ENCODE peak calls at places on chromosome 10, in four cellular contexts. One of them, this sample, is unnamed.

GRCh38 chr10:131437556-131438465 is 126.3 kb upstream of the TCERG1L start:
- DNase-seq in BJ: no peak
- DNase-seq in transverse colon: no peak
- DNase-seq in SK-N-SH: peak
- DNase-seq in this sample: no peak

GRCh38 chr10:113060221-113061053 is 110.4 kb downstream of the TCF7L2 start:
- DNase-seq in BJ: no peak
- DNase-seq in transverse colon: peak
- DNase-seq in SK-N-SH: no peak
- DNase-seq in this sample: no peak

GRCh38 chr10:122113161-122113944 is 124.4 kb downstream of the TACC2 start:
- DNase-seq in BJ: no peak
- DNase-seq in transverse colon: peak
- DNase-seq in SK-N-SH: peak
- DNase-seq in this sample: peak

GRCh38 chr10:111646021-111646420 is 537.5 kb downstream of the GPAM start:
- DNase-seq in BJ: no peak
- DNase-seq in transverse colon: no peak
- DNase-seq in SK-N-SH: no peak
- DNase-seq in this sample: no peak

GRCh38 chr10:80204193-80204714 is 1.1 kb downstream of the ANXA11 start:
- DNase-seq in BJ: no peak
- DNase-seq in transverse colon: peak
- DNase-seq in SK-N-SH: no peak
- DNase-seq in this sample: no peak

GRCh38 chr10:118259288-118259906 is 82.7 kb downstream of the FAM204A start:
- DNase-seq in BJ: no peak
- DNase-seq in transverse colon: peak
- DNase-seq in SK-N-SH: peak
- DNase-seq in this sample: peak

GRCh38 chr10:126979311-126979710 is 74.1 kb downstream of the DOCK1 start:
- DNase-seq in BJ: no peak
- DNase-seq in transverse colon: no peak
- DNase-seq in SK-N-SH: no peak
- DNase-seq in this sample: no peak

GRCh38 chr10:34667177-34667576 is 147.9 kb downstream of the PARD3 start:
- DNase-seq in BJ: no peak
- DNase-seq in transverse colon: no peak
- DNase-seq in SK-N-SH: no peak
- DNase-seq in this sample: no peak

GRCh38 chr10:109987413-109987812 is 20.4 kb upstream of the ADD3 start:
- DNase-seq in BJ: no peak
- DNase-seq in transverse colon: no peak
- DNase-seq in SK-N-SH: no peak
- DNase-seq in this sample: no peak

GRCh38 chr10:5547934-5548660 is 23.3 kb downstream of the CALML3 start:
- DNase-seq in BJ: no peak
- DNase-seq in transverse colon: peak
- DNase-seq in SK-N-SH: no peak
- DNase-seq in this sample: no peak

GRCh38 chr10:96643920-96644319 is 57.1 kb upstream of the TM9SF3 start:
- DNase-seq in BJ: no peak
- DNase-seq in transverse colon: no peak
- DNase-seq in SK-N-SH: no peak
- DNase-seq in this sample: no peak

GRCh38 chr10:7686351-7687171 is 16.6 kb upstream of the ITIH2 start:
- DNase-seq in BJ: no peak
- DNase-seq in transverse colon: no peak
- DNase-seq in SK-N-SH: no peak
- DNase-seq in this sample: no peak

GRCh38 chr10:94199565-94199964 is 163.2 kb downstream of the NOC3L start:
- DNase-seq in BJ: no peak
- DNase-seq in transverse colon: no peak
- DNase-seq in SK-N-SH: no peak
- DNase-seq in this sample: no peak

GRCh38 chr10:49759787-49760551 is 2.2 kb downstream of the OGDHL start:
- DNase-seq in BJ: no peak
- DNase-seq in transverse colon: no peak
- DNase-seq in SK-N-SH: peak
- DNase-seq in this sample: no peak

GRCh38 chr10:59870152-59870551 is 36.2 kb downstream of the CCDC6 start:
- DNase-seq in BJ: no peak
- DNase-seq in transverse colon: no peak
- DNase-seq in SK-N-SH: no peak
- DNase-seq in this sample: no peak

GRCh38 chr10:91797077-91797690 is 1.0 kb upstream of the TNKS2 start:
- DNase-seq in BJ: no peak
- DNase-seq in transverse colon: no peak
- DNase-seq in SK-N-SH: no peak
- DNase-seq in this sample: no peak

GRCh38 chr10:13820591-13821377 is 234.0 kb downstream of the PRPF18 start:
- DNase-seq in BJ: no peak
- DNase-seq in transverse colon: no peak
- DNase-seq in SK-N-SH: peak
- DNase-seq in this sample: no peak

GRCh38 chr10:108852211-108852610 is 1071.1 kb downstream of the XPNPEP1 start:
- DNase-seq in BJ: no peak
- DNase-seq in transverse colon: no peak
- DNase-seq in SK-N-SH: no peak
- DNase-seq in this sample: no peak

GRCh38 chr10:23359692-23360380 is 15.2 kb upstream of the C10orf67 start:
- DNase-seq in BJ: no peak
- DNase-seq in transverse colon: no peak
- DNase-seq in SK-N-SH: no peak
- DNase-seq in this sample: no peak

GRCh38 chr10:118980135-118980865 is 49.2 kb upstream of the NANOS1 start:
- DNase-seq in BJ: no peak
- DNase-seq in transverse colon: no peak
- DNase-seq in SK-N-SH: no peak
- DNase-seq in this sample: no peak

GRCh38 chr10:70928140-70928539 is 39.8 kb upstream of the PCBD1 start:
- DNase-seq in BJ: no peak
- DNase-seq in transverse colon: no peak
- DNase-seq in SK-N-SH: no peak
- DNase-seq in this sample: no peak

GRCh38 chr10:33412261-33413092 is 78.0 kb upstream of the NRP1 start:
- DNase-seq in BJ: peak
- DNase-seq in transverse colon: no peak
- DNase-seq in SK-N-SH: no peak
- DNase-seq in this sample: no peak

GRCh38 chr10:5948999-5949759 is 28.2 kb downstream of the IL15RA start:
- DNase-seq in BJ: no peak
- DNase-seq in transverse colon: peak
- DNase-seq in SK-N-SH: peak
- DNase-seq in this sample: peak

GRCh38 chr10:67827811-67828210 is 10.2 kb downstream of the DNAJC12 start:
- DNase-seq in BJ: no peak
- DNase-seq in transverse colon: no peak
- DNase-seq in SK-N-SH: no peak
- DNase-seq in this sample: no peak

GRCh38 chr10:104049497-104050250 is 36.0 kb downstream of the COL17A1 start:
- DNase-seq in BJ: no peak
- DNase-seq in transverse colon: peak
- DNase-seq in SK-N-SH: no peak
- DNase-seq in this sample: no peak

GRCh38 chr10:131795761-131796160 is 105.0 kb upstream of the PPP2R2D start:
- DNase-seq in BJ: no peak
- DNase-seq in transverse colon: no peak
- DNase-seq in SK-N-SH: no peak
- DNase-seq in this sample: no peak

GRCh38 chr10:61172182-61172926 is 228.4 kb upstream of the RHOBTB1 start:
- DNase-seq in BJ: no peak
- DNase-seq in transverse colon: no peak
- DNase-seq in SK-N-SH: no peak
- DNase-seq in this sample: no peak

GRCh38 chr10:87605656-87606308 is 53.9 kb upstream of the PAPSS2 start:
- DNase-seq in BJ: no peak
- DNase-seq in transverse colon: no peak
- DNase-seq in SK-N-SH: no peak
- DNase-seq in this sample: no peak

GRCh38 chr10:14688606-14689005 is 86.1 kb downstream of the FAM107B start:
- DNase-seq in BJ: peak
- DNase-seq in transverse colon: no peak
- DNase-seq in SK-N-SH: peak
- DNase-seq in this sample: peak

GRCh38 chr10:121373411-121373810 is 224.8 kb downstream of the FGFR2 start:
- DNase-seq in BJ: no peak
- DNase-seq in transverse colon: no peak
- DNase-seq in SK-N-SH: no peak
- DNase-seq in this sample: no peak

GRCh38 chr10:132907901-132908620 is 34.3 kb downstream of the CFAP46 start:
- DNase-seq in BJ: no peak
- DNase-seq in transverse colon: no peak
- DNase-seq in SK-N-SH: no peak
- DNase-seq in this sample: no peak

GRCh38 chr10:89091501-89091900 is 100.9 kb downstream of the FAS start:
- DNase-seq in BJ: no peak
- DNase-seq in transverse colon: no peak
- DNase-seq in SK-N-SH: no peak
- DNase-seq in this sample: no peak

GRCh38 chr10:89092981-89093380 is 102.4 kb downstream of the FAS start:
- DNase-seq in BJ: no peak
- DNase-seq in transverse colon: no peak
- DNase-seq in SK-N-SH: no peak
- DNase-seq in this sample: no peak

GRCh38 chr10:89092439-89092838 is 101.8 kb downstream of the FAS start:
- DNase-seq in BJ: no peak
- DNase-seq in transverse colon: no peak
- DNase-seq in SK-N-SH: no peak
- DNase-seq in this sample: no peak

GRCh38 chr10:89100680-89101079 is 106.4 kb downstream of the CH25H start:
- DNase-seq in BJ: no peak
- DNase-seq in transverse colon: no peak
- DNase-seq in SK-N-SH: no peak
- DNase-seq in this sample: no peak

GRCh38 chr10:89095701-89096391 is 105.2 kb downstream of the FAS start:
- DNase-seq in BJ: no peak
- DNase-seq in transverse colon: no peak
- DNase-seq in SK-N-SH: no peak
- DNase-seq in this sample: no peak
- H3K4me3 ChIP-seq in BJ: no peak
- H3K4me3 ChIP-seq in transverse colon: no peak
- H3K4me3 ChIP-seq in SK-N-SH: no peak
- H3K4me3 ChIP-seq in this sample: no peak

DNA sequence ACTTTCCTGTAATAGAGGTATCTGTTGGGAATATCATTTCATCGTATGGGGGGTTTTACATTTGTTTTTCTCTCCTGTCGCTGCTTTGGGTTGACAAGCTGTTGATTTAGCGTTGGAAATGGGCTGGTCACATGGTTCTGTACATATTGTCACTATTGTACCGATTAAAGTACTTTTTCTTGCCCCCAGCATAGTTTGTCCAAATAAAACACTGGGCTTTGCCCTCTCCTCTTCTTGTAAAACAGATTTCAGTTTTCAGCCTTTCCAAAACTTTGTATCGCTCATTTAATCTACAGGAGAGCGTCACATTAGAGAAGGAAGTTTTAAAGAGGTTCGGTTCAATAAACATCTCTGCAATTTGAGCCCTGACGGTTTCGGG is 4.0 kb downstream of the BMI1 start:
- DNase-seq in BJ: no peak
- DNase-seq in transverse colon: no peak
- DNase-seq in SK-N-SH: no peak
- DNase-seq in this sample: no peak
- H3K4me3 ChIP-seq in BJ: peak
- H3K4me3 ChIP-seq in transverse colon: peak
- H3K4me3 ChIP-seq in SK-N-SH: peak
- H3K4me3 ChIP-seq in this sample: peak

GRCh38 chr10:86509145-86509544 is 12.4 kb downstream of the WAPL start:
- DNase-seq in BJ: no peak
- DNase-seq in transverse colon: no peak
- DNase-seq in SK-N-SH: no peak
- DNase-seq in this sample: no peak

GRCh38 chr10:86506499-86506898 is 15.1 kb downstream of the WAPL start:
- DNase-seq in BJ: no peak
- DNase-seq in transverse colon: no peak
- DNase-seq in SK-N-SH: no peak
- DNase-seq in this sample: no peak

GRCh38 chr10:86504510-86504909 is 17.1 kb downstream of the WAPL start:
- DNase-seq in BJ: no peak
- DNase-seq in transverse colon: no peak
- DNase-seq in SK-N-SH: no peak
- DNase-seq in this sample: no peak

GRCh38 chr10:86508217-86508616 is 13.4 kb downstream of the WAPL start:
- DNase-seq in BJ: no peak
- DNase-seq in transverse colon: no peak
- DNase-seq in SK-N-SH: no peak
- DNase-seq in this sample: no peak

DNA sequence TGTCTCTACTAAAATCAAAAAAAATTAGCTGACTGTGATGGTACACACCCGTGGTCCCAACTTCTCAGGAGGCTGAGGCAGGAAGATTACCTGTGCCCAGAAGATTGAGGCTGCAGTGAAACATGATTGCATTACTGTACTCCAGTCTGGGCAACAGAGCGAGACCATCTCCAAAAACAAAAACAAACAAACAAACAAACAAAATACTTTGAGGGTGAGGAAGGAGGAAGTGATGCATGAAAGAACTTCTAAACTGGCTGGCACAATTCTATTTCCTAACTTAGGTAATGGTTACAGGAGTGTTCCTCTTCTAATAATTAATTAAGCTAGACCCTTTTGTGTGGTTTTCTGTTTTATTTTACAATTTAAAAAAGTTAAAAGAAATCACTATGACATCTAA is 15.5 kb downstream of the WAPL start:
- DNase-seq in BJ: no peak
- DNase-seq in transverse colon: no peak
- DNase-seq in SK-N-SH: no peak
- DNase-seq in this sample: no peak
- H3K4me3 ChIP-seq in BJ: no peak
- H3K4me3 ChIP-seq in transverse colon: no peak
- H3K4me3 ChIP-seq in SK-N-SH: no peak
- H3K4me3 ChIP-seq in this sample: no peak

DNA sequence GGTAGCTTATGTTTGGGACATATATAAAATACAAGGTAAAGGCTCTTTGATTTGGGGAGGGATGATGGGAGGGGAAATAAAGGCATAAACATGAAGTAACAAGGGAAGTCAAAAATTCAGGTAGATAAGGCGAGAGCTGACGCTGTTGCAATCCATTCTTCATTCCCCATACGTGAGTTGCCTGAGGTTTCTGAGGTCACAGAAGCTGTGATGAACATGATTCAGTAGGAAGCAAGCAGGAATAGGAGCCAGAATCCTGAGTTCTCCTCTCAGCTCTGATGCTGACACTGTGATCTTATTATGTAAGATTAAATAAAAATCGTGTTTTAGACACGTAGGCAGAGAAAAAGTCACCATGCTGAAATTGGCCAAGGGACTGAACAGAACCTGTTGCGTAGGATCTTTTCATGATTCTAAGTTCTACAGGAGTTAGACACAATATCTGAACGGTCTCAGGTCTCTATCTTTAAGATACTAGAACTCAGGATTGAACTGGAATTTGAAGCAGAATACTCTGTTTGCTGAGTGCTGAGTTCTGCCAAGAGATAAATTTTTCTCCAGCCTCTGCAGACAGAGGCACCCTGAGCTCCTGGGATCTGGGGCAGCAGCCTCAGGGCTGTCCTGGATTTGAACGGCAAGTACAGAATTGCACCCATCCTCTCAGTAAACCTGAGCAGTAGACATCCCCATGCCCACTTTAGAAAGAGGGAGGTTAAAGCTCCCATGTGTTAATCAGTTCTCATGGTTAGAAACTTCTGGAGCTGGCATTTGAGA is 21.0 kb downstream of the KLF6 start:
- DNase-seq in BJ: no peak
- DNase-seq in transverse colon: no peak
- DNase-seq in SK-N-SH: no peak
- DNase-seq in this sample: no peak
- H3K4me3 ChIP-seq in BJ: no peak
- H3K4me3 ChIP-seq in transverse colon: no peak
- H3K4me3 ChIP-seq in SK-N-SH: no peak
- H3K4me3 ChIP-seq in this sample: no peak

This sample was measured in BE2C.